ENCODE peak calls at places on chromosome 2, in ten cellular contexts. A is mesothelial cell of epicardium, Y is HCT116, H is kidney, L is RWPE1, X is IMR-90, N is fibroblast of pulmonary artery, Z is endothelial cell, S is mammary epithelial cell, O is lower lobe of right lung. U is an unnamed sample.

GRCh38 chr2:159200498-159200897 is 86.0 kb downstream of the WDSUB1 start:
- DNase-seq in A (no peak), Y (no peak), H (no peak), L (no peak), X (peak), N (peak), Z (no peak), S (no peak), O (no peak), U (no peak)

GRCh38 chr2:170744248-170745002 is 25.8 kb upstream of the ERICH2 start:
- DNase-seq in A (no peak), Y (no peak), H (no peak), L (peak), X (no peak), N (peak), Z (no peak), S (no peak), O (peak), U (no peak)

GRCh38 chr2:10436711-10437110 is 11.4 kb downstream of the ODC1 start:
- DNase-seq in A (no peak), Y (no peak), H (no peak), L (no peak), X (no peak), N (no peak), Z (no peak), S (no peak), O (no peak), U (no peak)

GRCh38 chr2:28411956-28412609 is 19.4 kb downstream of the FOSL2 start:
- DNase-seq in A (no peak), Y (no peak), H (no peak), L (no peak), X (no peak), N (no peak), Z (no peak), S (no peak), O (no peak), U (peak)

GRCh38 chr2:61758991-61759390 is 94.9 kb downstream of the FAM161A start:
- DNase-seq in A (no peak), Y (no peak), H (no peak), L (no peak), X (peak), N (peak), Z (no peak), S (peak), O (no peak), U (no peak)

GRCh38 chr2:26011990-26012856 is 21.7 kb upstream of the RAB10 start:
- DNase-seq in A (no peak), Y (peak), H (no peak), L (peak), X (peak), N (peak), Z (no peak), S (peak), O (peak), U (no peak)

GRCh38 chr2:205868773-205869333 is 186.6 kb downstream of the NRP2 start:
- DNase-seq in A (no peak), Y (no peak), H (no peak), L (no peak), X (peak), N (peak), Z (no peak), S (peak), O (no peak), U (no peak)

GRCh38 chr2:171367692-171368091 is 66.1 kb downstream of the METTL8 start:
- DNase-seq in A (no peak), Y (no peak), H (no peak), L (no peak), X (no peak), N (no peak), Z (no peak), S (no peak), O (no peak), U (no peak)

GRCh38 chr2:9782197-9782719 is 61.0 kb upstream of the TAF1B start:
- DNase-seq in A (no peak), Y (no peak), H (peak), L (peak), X (no peak), N (no peak), Z (no peak), S (peak), O (peak), U (no peak)

GRCh38 chr2:28713582-28714292 is 37.9 kb upstream of the PPP1CB start:
- DNase-seq in A (no peak), Y (no peak), H (no peak), L (no peak), X (peak), N (peak), Z (no peak), S (peak), O (no peak), U (no peak)

GRCh38 chr2:58634653-58635347 is 393.7 kb upstream of the FANCL start:
- DNase-seq in A (no peak), Y (peak), H (no peak), L (peak), X (no peak), N (no peak), Z (no peak), S (peak), O (no peak), U (no peak)

GRCh38 chr2:145927398-145927951 is 1407.6 kb upstream of the ZEB2 start:
- DNase-seq in A (no peak), Y (no peak), H (no peak), L (no peak), X (no peak), N (peak), Z (no peak), S (no peak), O (no peak), U (no peak)

GRCh38 chr2:152284398-152284797 is 50.6 kb upstream of the FMNL2 start:
- DNase-seq in A (no peak), Y (no peak), H (no peak), L (no peak), X (no peak), N (no peak), Z (no peak), S (no peak), O (no peak), U (no peak)

GRCh38 chr2:162221064-162221463 is 22.2 kb downstream of the FAP start:
- DNase-seq in A (peak), Y (peak), H (peak), L (peak), X (peak), N (peak), Z (peak), S (peak), O (peak), U (no peak)

GRCh38 chr2:113791697-113792590 is 35.5 kb upstream of the SLC35F5 start:
- DNase-seq in A (no peak), Y (no peak), H (no peak), L (no peak), X (peak), N (no peak), Z (no peak), S (peak), O (no peak), U (no peak)

GRCh38 chr2:45699032-45699658 is 47.7 kb downstream of the PRKCE start:
- DNase-seq in A (no peak), Y (no peak), H (no peak), L (peak), X (peak), N (peak), Z (no peak), S (peak), O (no peak), U (no peak)

GRCh38 chr2:64457518-64457917 is 3.6 kb downstream of the LGALSL start:
- DNase-seq in A (no peak), Y (no peak), H (no peak), L (no peak), X (no peak), N (no peak), Z (no peak), S (no peak), O (no peak), U (no peak)

GRCh38 chr2:209044307-209044706 is 379.5 kb upstream of the MAP2 start:
- DNase-seq in A (no peak), Y (no peak), H (no peak), L (no peak), X (no peak), N (no peak), Z (no peak), S (no peak), O (no peak), U (no peak)

GRCh38 chr2:209049608-209050007 is 374.2 kb upstream of the MAP2 start:
- DNase-seq in A (no peak), Y (no peak), H (no peak), L (no peak), X (no peak), N (no peak), Z (no peak), S (no peak), O (no peak), U (no peak)
- TF ChIP-seq CTCF in A (no peak), Y (no peak), H (no peak), L (no peak), X (no peak), N (no peak), Z (no peak), S (no peak), O (no peak), U (no peak)

DNA sequence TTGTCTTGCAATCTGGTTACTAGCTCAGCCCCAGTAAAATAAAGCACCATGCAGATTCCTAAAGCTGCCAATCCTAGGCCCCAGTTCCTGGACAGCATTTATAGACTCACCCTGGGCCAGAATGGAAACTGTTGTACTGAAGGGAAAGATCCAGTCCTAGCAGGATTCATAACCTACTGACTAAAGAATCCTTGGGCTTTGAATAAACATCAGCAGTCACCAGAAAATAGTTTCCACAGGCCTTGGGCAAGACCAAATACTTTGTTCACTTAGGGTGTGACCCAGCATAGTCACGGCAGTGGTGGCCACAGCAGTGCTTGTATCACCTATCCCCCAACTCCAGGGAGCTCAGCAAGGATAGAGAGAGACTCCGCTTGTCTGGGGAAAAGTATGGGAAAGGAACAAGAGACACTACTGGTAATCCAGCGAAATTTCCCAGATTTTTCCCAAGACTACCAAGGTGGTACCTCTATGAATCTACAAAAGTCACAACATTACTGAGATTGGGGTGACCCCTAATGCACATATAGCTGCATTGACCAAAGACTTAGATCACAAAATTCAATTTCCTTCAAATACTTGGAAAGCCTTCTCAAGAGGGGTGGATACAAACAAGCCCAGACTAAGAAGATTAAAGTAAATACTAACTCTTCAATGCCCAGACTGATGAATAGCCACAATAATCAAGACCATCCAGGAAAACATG is 748.1 kb upstream of the LRATD1 start:
- DNase-seq in A (no peak), Y (no peak), H (no peak), L (no peak), X (no peak), N (peak), Z (no peak), S (peak), O (no peak), U (no peak)
- TF ChIP-seq CTCF in A (no peak), Y (no peak), H (no peak), L (no peak), X (no peak), N (no peak), Z (no peak), S (no peak), O (no peak), U (peak)

DNA sequence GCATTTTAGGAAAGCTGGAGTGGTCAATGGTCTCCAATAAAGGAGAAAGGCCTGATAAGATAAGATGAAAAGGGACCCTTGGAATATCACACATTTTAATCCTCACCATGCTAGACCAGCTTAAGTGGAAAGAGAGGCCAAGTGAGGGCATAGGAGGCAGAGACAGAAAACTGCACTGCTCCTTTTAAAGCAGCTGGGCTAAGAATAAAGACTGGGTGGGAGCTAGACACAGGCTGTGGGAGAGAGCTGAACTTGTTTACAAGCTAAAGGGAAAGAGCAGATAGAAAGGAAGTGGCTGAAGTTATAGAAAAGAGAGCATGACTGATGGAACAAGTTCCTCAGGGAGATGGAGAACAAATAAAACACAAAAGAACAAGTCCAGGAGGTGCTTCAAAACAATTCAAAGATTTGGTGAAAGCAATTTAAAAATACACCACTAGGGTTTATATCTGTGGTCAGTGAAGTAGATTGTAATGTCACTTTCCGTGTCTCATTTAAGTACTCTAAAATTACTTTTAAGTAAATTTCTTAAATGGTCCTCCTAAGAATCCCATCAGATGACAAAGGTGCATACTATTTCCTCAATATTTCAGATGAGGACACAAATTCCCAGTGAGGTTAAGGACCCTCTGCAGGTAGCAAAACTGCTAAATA is 7.5 kb downstream of the COL5A2 start:
- DNase-seq in A (no peak), Y (no peak), H (no peak), L (no peak), X (no peak), N (peak), Z (no peak), S (no peak), O (no peak), U (no peak)
- TF ChIP-seq CTCF in A (peak), Y (peak), H (no peak), L (no peak), X (no peak), N (peak), Z (peak), S (no peak), O (no peak), U (peak)

DNA sequence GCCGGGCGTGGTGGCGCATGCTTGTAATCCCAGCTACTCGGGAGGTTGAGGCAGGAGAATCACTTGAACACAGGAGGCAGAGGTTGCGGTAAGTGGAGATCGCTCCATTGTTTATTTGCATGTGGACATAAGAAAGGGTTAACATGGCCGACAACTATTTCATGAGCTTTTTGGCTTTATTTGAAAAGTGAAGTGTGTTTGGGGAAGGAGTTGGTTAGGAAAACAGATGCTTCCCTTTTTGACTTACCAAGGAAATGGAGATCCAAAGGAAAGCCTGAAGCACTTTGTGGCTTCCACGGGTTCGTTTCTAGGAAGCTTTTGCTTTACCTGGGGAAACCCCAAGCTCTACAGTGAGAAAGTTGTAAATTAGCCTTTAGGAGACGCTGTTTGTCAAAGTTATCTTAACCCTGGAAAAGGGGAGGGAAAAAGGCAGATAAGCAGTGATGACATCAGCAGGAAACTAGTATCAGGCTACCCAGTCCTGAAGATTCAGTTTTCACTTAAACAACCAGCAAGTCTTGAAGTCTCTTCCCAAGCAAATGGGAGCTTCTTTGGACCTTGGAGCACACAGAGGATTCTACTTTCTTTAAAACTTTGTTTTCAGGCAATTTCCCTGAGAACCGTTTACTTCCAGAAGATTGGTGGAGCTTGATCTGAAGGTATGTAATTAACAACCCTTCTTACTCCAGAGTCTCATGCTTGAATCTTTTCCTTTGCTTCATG is at the start of gene CASP10:
- DNase-seq in A (no peak), Y (peak), H (no peak), L (peak), X (peak), N (peak), Z (peak), S (peak), O (no peak), U (no peak)
- TF ChIP-seq CTCF in A (no peak), Y (peak), H (peak), L (no peak), X (peak), N (peak), Z (no peak), S (peak), O (peak), U (peak)